ENCODE peak calls at places on chromosome 14, in five cellular contexts. C is brain microvascular endothelial cell, Q is endothelial cell, R is A673, P is upper lobe of left lung. T is an unnamed sample.

GRCh38 chr14:75088566-75089373 is 19.3 kb downstream of the ZC2HC1C start:
- DNase-seq in Q (peak), R (peak), P (no peak), C (peak), T (peak)

GRCh38 chr14:51860836-51861583 is 598 bp downstream of the GNG2 start:
- DNase-seq in R (no peak), Q (no peak), C (no peak), P (no peak), T (no peak)

GRCh38 chr14:33348510-33348909 is 409.8 kb downstream of the NPAS3 start:
- DNase-seq in P (no peak), C (no peak), R (no peak), Q (no peak), T (no peak)

GRCh38 chr14:29804481-29804880 is 123.2 kb downstream of the PRKD1 start:
- DNase-seq in R (no peak), P (no peak), Q (no peak), C (no peak), T (no peak)

GRCh38 chr14:75604979-75605825 is 26.8 kb downstream of the FLVCR2 start:
- DNase-seq in Q (peak), R (no peak), P (peak), C (peak), T (no peak)

GRCh38 chr14:54813081-54813480 is 89.5 kb downstream of the GCH1 start:
- DNase-seq in P (no peak), C (no peak), R (no peak), Q (no peak), T (no peak)

GRCh38 chr14:52268191-52269061 is 928 bp downstream of the PTGDR start:
- DNase-seq in Q (peak), R (no peak), P (no peak), C (no peak), T (no peak)

GRCh38 chr14:101813171-101813759 is 51.8 kb downstream of the PPP2R5C start:
- DNase-seq in P (peak), Q (no peak), C (no peak), R (no peak), T (no peak)

GRCh38 chr14:34951286-34951685 is 31.5 kb upstream of the SRP54 start:
- DNase-seq in C (peak), P (no peak), Q (no peak), R (no peak), T (no peak)

GRCh38 chr14:36583242-36584166 is 1.1 kb upstream of the NKX2-8 start:
- DNase-seq in C (no peak), R (no peak), Q (no peak), P (no peak), T (peak)

GRCh38 chr14:97571861-97572555 is 774.8 kb downstream of the VRK1 start:
- DNase-seq in Q (no peak), P (no peak), C (no peak), R (no peak), T (no peak)

GRCh38 chr14:53214384-53214783 is 61.3 kb upstream of the DDHD1 start:
- DNase-seq in C (no peak), Q (no peak), P (no peak), R (no peak), T (no peak)

GRCh38 chr14:103206023-103206481 is 82.8 kb downstream of the TNFAIP2 start:
- DNase-seq in Q (no peak), P (no peak), C (no peak), R (no peak), T (no peak)

GRCh38 chr14:54577977-54578376 is 11.0 kb downstream of the SAMD4A start:
- DNase-seq in P (no peak), C (peak), Q (no peak), R (peak), T (no peak)

GRCh38 chr14:103155013-103155412 is 31.8 kb downstream of the TNFAIP2 start:
- DNase-seq in C (no peak), P (peak), Q (no peak), R (no peak), T (no peak)

GRCh38 chr14:44720707-44721106 is 213.6 kb upstream of the FSCB start:
- DNase-seq in C (no peak), P (no peak), Q (no peak), R (no peak), T (no peak)

GRCh38 chr14:69637503-69638030 is 26.2 kb downstream of the SUSD6 start:
- DNase-seq in P (no peak), Q (no peak), C (no peak), R (no peak), T (no peak)

GRCh38 chr14:94372021-94372605 is 16.3 kb downstream of the SERPINA1 start:
- DNase-seq in P (no peak), R (no peak), C (no peak), Q (no peak), T (no peak)

GRCh38 chr14:22184157-22185025 is 404.6 kb downstream of the DAD1 start:
- DNase-seq in P (no peak), C (peak), R (no peak), Q (no peak), T (no peak)

GRCh38 chr14:24481622-24482324 is 26.3 kb downstream of the CMA1 start:
- DNase-seq in C (peak), Q (peak), R (peak), P (peak), T (peak)
- TF ChIP-seq CTCF in C (peak), Q (peak), R (peak), P (peak), T (peak)

GRCh38 chr14:104650057-104650980 is 39.1 kb upstream of the INF2 start:
- DNase-seq in R (peak), Q (peak), P (peak), C (peak), T (peak)

GRCh38 chr14:104654119-104654518 is 35.3 kb upstream of the INF2 start:
- DNase-seq in P (no peak), C (no peak), R (no peak), Q (no peak), T (no peak)

GRCh38 chr14:104650981-104651875 is 38.2 kb upstream of the INF2 start:
- DNase-seq in Q (no peak), P (no peak), C (no peak), R (no peak), T (peak)

GRCh38 chr14:104652386-104652785 is 37.0 kb upstream of the INF2 start:
- DNase-seq in Q (no peak), C (no peak), R (no peak), P (no peak), T (no peak)

DNA sequence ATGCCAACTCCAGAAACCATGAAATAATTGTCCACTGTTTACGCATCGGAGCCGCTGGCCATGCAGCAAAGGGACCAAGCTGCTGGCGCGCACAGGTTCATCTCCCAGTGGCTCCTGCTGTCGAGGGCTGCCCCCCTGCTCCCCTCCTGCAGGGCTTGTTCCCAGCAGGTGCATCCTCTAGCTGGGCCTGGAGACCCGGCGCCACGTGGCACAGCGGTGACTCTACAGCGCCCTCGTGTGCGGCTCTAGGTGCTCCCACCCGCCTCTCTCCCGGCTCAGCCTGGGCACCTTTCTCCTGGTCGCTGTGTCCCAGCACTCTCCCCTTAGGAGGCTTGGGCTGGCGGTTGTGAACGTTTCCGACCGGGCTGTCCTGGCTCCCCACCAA is 37.5 kb upstream of the INF2 start:
- DNase-seq in Q (no peak), C (no peak), P (no peak), R (no peak), T (peak)
- TF ChIP-seq CTCF in Q (no peak), C (no peak), P (no peak), R (no peak), T (no peak)

GRCh38 chr14:24216345-24216699 is 456 bp upstream of the MDP1 start:
- DNase-seq in C (no peak), P (no peak), R (no peak), Q (no peak), T (no peak)

GRCh38 chr14:24211311-24211710 is 2.0 kb downstream of the CHMP4A start:
- DNase-seq in R (no peak), Q (no peak), P (no peak), C (no peak), T (no peak)

GRCh38 chr14:24212924-24213865 is at the start of gene CHMP4A:
- DNase-seq in Q (peak), C (peak), R (peak), P (peak), T (peak)

GRCh38 chr14:24215495-24216344 is at the start of gene MDP1:
- DNase-seq in R (peak), P (peak), C (peak), Q (peak), T (peak)

GRCh38 chr14:24213866-24214652 is 771 bp upstream of the CHMP4A start:
- DNase-seq in P (no peak), R (no peak), Q (no peak), C (no peak), T (no peak)
- TF ChIP-seq CTCF in P (no peak), R (no peak), Q (no peak), C (no peak), T (no peak)

GRCh38 chr14:99884834-99885648 is 91.8 kb downstream of the EML1 start:
- DNase-seq in P (no peak), C (peak), R (peak), Q (peak), T (peak)
- TF ChIP-seq CTCF in P (peak), C (peak), R (peak), Q (peak), T (peak)

GRCh38 chr14:23481992-23482813 is 12.7 kb downstream of the NGDN start:
- DNase-seq in R (no peak), P (no peak), C (no peak), Q (no peak), T (no peak)
- TF ChIP-seq CTCF in R (peak), P (no peak), C (no peak), Q (peak), T (no peak)

GRCh38 chr14:64298773-64299172 is 4.6 kb upstream of the ESR2 start:
- DNase-seq in C (no peak), P (no peak), R (no peak), Q (no peak), T (no peak)
- TF ChIP-seq CTCF in C (peak), P (no peak), R (no peak), Q (peak), T (no peak)

GRCh38 chr14:106842687-106843086 is 1316.3 kb downstream of the TMEM121 start:
- DNase-seq in P (no peak), R (no peak), Q (no peak), C (no peak), T (no peak)
- TF ChIP-seq CTCF in P (no peak), R (peak), Q (no peak), C (peak), T (peak)

T was measured in GM20000.